ENCODE peak calls at places on chromosome 1, in nine cellular contexts. H is endodermal cell, R is ovary, Y is AG04450, Q is DND-41, E is WTC11, U is RWPE1, K is left ventricle myocardium inferior, B is HCT116. N is an unnamed sample.

GRCh38 chr1:77156214-77156613 is 63.0 kb downstream of the PIGK start:
- DNase-seq in K (no peak), Y (no peak), E (no peak), Q (no peak), U (no peak), B (no peak), R (no peak), H (no peak), N (no peak)

GRCh38 chr1:175887981-175888428 is 144.6 kb upstream of the TNR start:
- DNase-seq in H (peak; percentile 95), Q (peak; percentile 35), Y (no peak), E (peak; percentile 87), K (peak; percentile 49), R (peak; percentile 21), B (peak; percentile 21), U (peak; percentile 75), N (peak; percentile 70)

GRCh38 chr1:116755681-116756080 is 1.5 kb downstream of the CD2 start:
- DNase-seq in K (no peak), Y (no peak), H (no peak), E (no peak), U (no peak), B (no peak), Q (peak; percentile 4), R (no peak), N (no peak)

GRCh38 chr1:67560580-67561285 is 124.3 kb upstream of the GADD45A start:
- DNase-seq in U (no peak), B (no peak), H (no peak), E (no peak), Q (no peak), R (no peak), K (no peak), Y (no peak), N (no peak)

GRCh38 chr1:247924868-247925267 is at the start of gene OR2AJ1:
- DNase-seq in U (no peak), K (no peak), B (no peak), Q (no peak), E (no peak), Y (no peak), H (no peak), R (no peak), N (no peak)

GRCh38 chr1:22318279-22318983 is 133.2 kb upstream of the ZBTB40 start:
- DNase-seq in E (peak; percentile 76), Q (no peak), B (no peak), K (no peak), U (no peak), Y (no peak), R (no peak), H (peak; percentile 86), N (no peak)

GRCh38 chr1:114395863-114396262 is 115.1 kb downstream of the TRIM33 start:
- DNase-seq in Y (no peak), K (no peak), H (no peak), U (no peak), Q (no peak), E (no peak), R (no peak), B (no peak), N (no peak)

GRCh38 chr1:206723500-206724472 is 39.1 kb downstream of the MAPKAPK2 start:
- DNase-seq in H (peak; percentile 74), K (peak; percentile 40), U (peak; percentile 92), B (no peak), Y (no peak), E (no peak), Q (no peak), R (no peak), N (no peak)

GRCh38 chr1:174964261-174964984 is 35.3 kb upstream of the CACYBP start:
- DNase-seq in B (no peak), E (no peak), H (no peak), U (peak; percentile 54), R (no peak), Q (no peak), K (no peak), Y (no peak), N (no peak)

GRCh38 chr1:8197493-8198282 is 120.2 kb upstream of the SLC45A1 start:
- DNase-seq in H (no peak), Q (no peak), K (peak; percentile 51), E (no peak), Y (peak; percentile 91), B (peak; percentile 97), R (peak; percentile 76), U (peak; percentile 95), N (peak; percentile 35)

GRCh38 chr1:159916240-159917051 is 8.9 kb downstream of the TAGLN2 start:
- DNase-seq in U (peak; percentile 86), R (no peak), Y (no peak), K (no peak), E (no peak), H (peak; percentile 90), Q (no peak), B (no peak), N (peak; percentile 84)

GRCh38 chr1:6923012-6923805 is 138.0 kb downstream of the CAMTA1 start:
- DNase-seq in U (no peak), E (no peak), Q (no peak), B (no peak), K (no peak), Y (no peak), R (no peak), H (no peak), N (no peak)

GRCh38 chr1:108046021-108046420 is 81.0 kb upstream of the VAV3 start:
- DNase-seq in K (no peak), Q (no peak), R (no peak), E (no peak), H (no peak), B (no peak), Y (no peak), U (peak; percentile 68), N (no peak)

GRCh38 chr1:172966844-172967540 is 83.7 kb downstream of the TNFSF18 start:
- DNase-seq in Q (no peak), Y (no peak), U (no peak), K (no peak), H (no peak), B (no peak), R (no peak), E (no peak), N (no peak)

GRCh38 chr1:226678701-226679100 is 60.4 kb downstream of the ITPKB start:
- DNase-seq in K (no peak), Q (no peak), H (no peak), B (no peak), U (no peak), E (no peak), Y (no peak), R (no peak), N (no peak)

GRCh38 chr1:7403265-7404045 is 367.6 kb upstream of the VAMP3 start:
- DNase-seq in R (peak; percentile 4), K (no peak), H (peak; percentile 35), B (no peak), U (no peak), Q (no peak), Y (no peak), E (no peak), N (no peak)

GRCh38 chr1:22045604-22046228 is 6.8 kb upstream of the CDC42 start:
- DNase-seq in Q (no peak), B (no peak), K (no peak), U (no peak), Y (no peak), E (no peak), R (no peak), H (no peak), N (no peak)

GRCh38 chr1:156052862-156053769 is 482 bp downstream of the UBQLN4 start:
- DNase-seq in Q (peak; percentile 84), E (peak; percentile 91), B (peak; percentile 72), H (peak; percentile 93), K (peak; percentile 55), Y (no peak), R (peak; percentile 81), U (peak; percentile 77), N (peak; percentile 85)

GRCh38 chr1:156055343-156055645 is 712 bp downstream of the LAMTOR2 start:
- DNase-seq in B (no peak), E (no peak), H (no peak), Y (no peak), Q (no peak), U (no peak), R (no peak), K (no peak), N (no peak)

GRCh38 chr1:156054500-156055342 is at the start of gene LAMTOR2:
- DNase-seq in K (peak; percentile 99), Q (peak; percentile 99), B (peak; percentile 94), R (peak; percentile 98), H (peak; percentile 100), U (peak; percentile 98), Y (peak; percentile 80), E (peak; percentile 99), N (peak; percentile 100)

GRCh38 chr1:156055649-156056048 is 1.1 kb downstream of the LAMTOR2 start:
- DNase-seq in R (no peak), K (no peak), E (no peak), H (no peak), Q (no peak), U (no peak), B (no peak), Y (no peak), N (no peak)

GRCh38 chr1:156053770-156054499 is at the start of gene UBQLN4:
- DNase-seq in Q (peak; percentile 89), E (peak; percentile 87), K (peak; percentile 88), B (peak; percentile 67), R (peak; percentile 89), U (peak; percentile 93), Y (no peak), H (peak; percentile 96), N (peak; percentile 93)
- TF ChIP-seq CTCF in Q (peak; percentile 71), E (no peak), K (peak; percentile 60), B (no peak), R (no peak), U (peak; percentile 82), Y (peak; percentile 39), H (peak; percentile 63), N (no peak)

GRCh38 chr1:181423301-181423918 is 59.9 kb upstream of the CACNA1E start:
- DNase-seq in K (peak; percentile 36), H (peak; percentile 85), E (peak; percentile 67), U (peak; percentile 69), Q (peak; percentile 18), Y (no peak), R (no peak), B (peak; percentile 36), N (peak; percentile 33)
- TF ChIP-seq CTCF in K (peak; percentile 59), H (peak; percentile 77), E (no peak), U (peak; percentile 18), Q (peak; percentile 47), Y (peak; percentile 36), R (no peak), B (peak; percentile 75), N (peak; percentile 51)

GRCh38 chr1:41795205-41795762 is 123.4 kb downstream of the HIVEP3 start:
- DNase-seq in R (no peak), Q (no peak), K (no peak), E (no peak), Y (no peak), H (no peak), B (peak; percentile 38), U (peak; percentile 27), N (peak; percentile 45)
- TF ChIP-seq CTCF in R (no peak), Q (peak; percentile 15), K (peak; percentile 48), E (no peak), Y (peak; percentile 71), H (peak; percentile 56), B (peak; percentile 87), U (peak; percentile 32), N (peak; percentile 49)

DNA sequence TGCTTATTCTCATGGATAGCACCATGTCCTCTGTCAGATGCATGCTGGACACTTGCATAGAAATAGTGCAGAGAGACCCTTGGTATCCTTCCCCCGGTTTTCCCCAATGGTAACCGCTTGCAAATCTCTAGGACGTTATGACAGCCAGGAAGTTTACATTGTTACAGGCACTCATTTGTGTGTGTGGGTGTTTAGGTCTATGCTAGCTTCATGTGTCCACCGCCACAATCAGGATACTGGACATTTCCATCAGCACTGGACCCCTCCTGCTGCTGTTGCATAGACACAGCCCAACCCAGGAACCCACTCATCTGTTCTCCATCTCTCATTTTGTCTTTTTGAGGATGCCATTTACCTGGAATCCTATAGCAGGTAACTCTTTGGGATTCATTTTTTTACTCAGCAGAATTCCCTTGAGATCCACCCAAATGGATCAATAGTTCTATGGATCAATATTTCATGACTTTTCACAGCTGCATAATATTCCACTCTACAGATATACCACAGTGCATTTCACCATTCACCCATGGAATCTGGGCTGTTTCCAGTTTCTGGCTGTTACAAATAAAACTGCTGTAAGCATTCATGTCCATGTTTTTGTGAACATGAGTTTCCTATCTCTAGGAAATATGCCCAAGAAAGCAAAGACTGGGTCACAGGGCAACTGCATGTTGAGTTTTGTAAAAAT is 6.6 kb upstream of the WNT9A start:
- DNase-seq in Y (no peak), K (no peak), R (no peak), H (no peak), E (no peak), Q (no peak), U (no peak), B (no peak), N (no peak)
- TF ChIP-seq CTCF in Y (no peak), K (no peak), R (no peak), H (peak; percentile 9), E (no peak), Q (no peak), U (peak; percentile 1), B (no peak), N (peak; percentile 32)

N was measured in A673.